ENCODE peak calls at places on chromosomes 13 and 19, in five cellular contexts. X is neural progenitor cell, Y is DND-41, T is MM.1S, Z is IMR-90. F is an unnamed sample.

GRCh38 chr13:105598551-105598950 is 936.9 kb downstream of the EFNB2 start:
- DNase-seq in Y (no peak), Z (peak), X (no peak), T (no peak), F (no peak)

GRCh38 chr19:2408247-2408646 is 19.1 kb downstream of the TIMM13 start:
- DNase-seq in X (no peak), Z (no peak), Y (no peak), T (no peak), F (no peak)

GRCh38 chr13:46530084-46530935 is 22.7 kb upstream of the LRCH1 start:
- DNase-seq in Z (peak), T (no peak), Y (no peak), X (no peak), F (peak)

GRCh38 chr19:40962460-40962961 is 28.6 kb upstream of the CYP2B6 start:
- DNase-seq in X (no peak), Y (no peak), T (no peak), Z (no peak), F (peak)

GRCh38 chr19:53422551-53422950 is 9.2 kb upstream of the ZNF761 start:
- DNase-seq in X (no peak), Y (no peak), T (no peak), Z (no peak), F (no peak)

GRCh38 chr13:44116562-44117315 is 237.0 kb downstream of the LACC1 start:
- DNase-seq in Y (peak), X (no peak), Z (peak), T (no peak), F (no peak)

GRCh38 chr13:76965759-76966421 is 17.6 kb downstream of the ACOD1 start:
- DNase-seq in Z (peak), T (no peak), X (no peak), Y (no peak), F (peak)

GRCh38 chr19:57280913-57281425 is 684 bp downstream of the ZNF460 start:
- DNase-seq in Z (no peak), T (peak), X (no peak), Y (peak), F (peak)

GRCh38 chr13:77492982-77493381 is 42.5 kb upstream of the SCEL start:
- DNase-seq in T (peak), Y (no peak), Z (no peak), X (no peak), F (peak)

GRCh38 chr13:95955719-95956118 is 97.5 kb downstream of the UGGT2 start:
- DNase-seq in Z (no peak), T (no peak), X (no peak), Y (no peak), F (no peak)

GRCh38 chr19:12606796-12607195 is 3.8 kb downstream of the ZNF490 start:
- DNase-seq in Y (no peak), X (no peak), Z (no peak), T (no peak), F (peak)

GRCh38 chr13:33207616-33207964 is 78.0 kb downstream of the STARD13 start:
- DNase-seq in Y (no peak), T (no peak), X (no peak), Z (peak), F (peak)

GRCh38 chr13:23842406-23842805 is 46.8 kb downstream of the MIPEP start:
- DNase-seq in T (no peak), Y (no peak), X (peak), Z (no peak), F (no peak)

GRCh38 chr13:95660981-95661581 is 15.9 kb upstream of the DNAJC3 start:
- DNase-seq in X (peak), T (peak), Z (peak), Y (peak), F (peak)

GRCh38 chr13:87872813-87873212 is 201.6 kb downstream of the SLITRK5 start:
- DNase-seq in X (no peak), Z (no peak), Y (no peak), T (no peak), F (no peak)

GRCh38 chr13:98225036-98225940 is 48.2 kb upstream of the RNF113B start:
- DNase-seq in T (no peak), Z (no peak), Y (no peak), X (no peak), F (no peak)

GRCh38 chr13:112240076-112240475 is 136.1 kb upstream of the SPACA7 start:
- DNase-seq in Y (no peak), Z (no peak), X (no peak), T (no peak), F (no peak)

GRCh38 chr19:6015841-6016545 is 38.1 kb upstream of the RANBP3 start:
- DNase-seq in X (no peak), T (no peak), Y (no peak), Z (no peak), F (no peak)

GRCh38 chr19:53394522-53394973 is 401 bp upstream of the ZNF765 start:
- DNase-seq in Z (peak), X (peak), Y (peak), T (no peak), F (peak)

GRCh38 chr13:40189885-40190655 is 476.4 kb downstream of the FOXO1 start:
- DNase-seq in Y (no peak), X (peak), T (no peak), Z (no peak), F (peak)

GRCh38 chr13:27619093-27619705 is 1.1 kb downstream of the LNX2 start:
- DNase-seq in T (no peak), X (no peak), Y (no peak), Z (peak), F (peak)

GRCh38 chr13:112881656-112882554 is 87.1 kb upstream of the MCF2L start:
- DNase-seq in Z (no peak), T (no peak), X (no peak), Y (no peak), F (no peak)

GRCh38 chr13:108957369-108958012 is 328.1 kb downstream of the MYO16 start:
- DNase-seq in Y (no peak), T (no peak), X (peak), Z (peak), F (peak)

GRCh38 chr13:69010789-69011188 is 1096.8 kb upstream of the ATXN8OS start:
- DNase-seq in X (no peak), Y (no peak), T (no peak), Z (no peak), F (no peak)

GRCh38 chr13:23488442-23488841 is 54.9 kb upstream of the SACS start:
- DNase-seq in Y (no peak), Z (peak), T (no peak), X (no peak), F (peak)

GRCh38 chr19:38727868-38728660 is 16.2 kb downstream of the CAPN12 start:
- DNase-seq in Z (no peak), X (no peak), Y (no peak), T (no peak), F (no peak)

GRCh38 chr13:84121456-84121855 is 239.2 kb upstream of the SLITRK1 start:
- DNase-seq in T (no peak), Y (no peak), Z (no peak), X (peak), F (no peak)

GRCh38 chr13:26964278-26965057 is 203.9 kb upstream of the GPR12 start:
- DNase-seq in Z (peak), Y (no peak), T (no peak), X (no peak), F (peak)

GRCh38 chr19:17512574-17512939 is 1.1 kb downstream of the PGLS start:
- DNase-seq in Z (no peak), T (no peak), X (no peak), Y (no peak), F (peak)

GRCh38 chr19:17506745-17507144 is 4.7 kb upstream of the PGLS start:
- DNase-seq in T (no peak), Y (no peak), Z (no peak), X (no peak), F (no peak)

GRCh38 chr19:17513801-17514200 is 2.4 kb downstream of the PGLS start:
- DNase-seq in Y (no peak), T (no peak), X (no peak), Z (no peak), F (peak)

GRCh38 chr19:17511724-17512573 is 500 bp downstream of the PGLS start:
- DNase-seq in X (peak), Z (peak), Y (peak), T (peak), F (peak)

DNA sequence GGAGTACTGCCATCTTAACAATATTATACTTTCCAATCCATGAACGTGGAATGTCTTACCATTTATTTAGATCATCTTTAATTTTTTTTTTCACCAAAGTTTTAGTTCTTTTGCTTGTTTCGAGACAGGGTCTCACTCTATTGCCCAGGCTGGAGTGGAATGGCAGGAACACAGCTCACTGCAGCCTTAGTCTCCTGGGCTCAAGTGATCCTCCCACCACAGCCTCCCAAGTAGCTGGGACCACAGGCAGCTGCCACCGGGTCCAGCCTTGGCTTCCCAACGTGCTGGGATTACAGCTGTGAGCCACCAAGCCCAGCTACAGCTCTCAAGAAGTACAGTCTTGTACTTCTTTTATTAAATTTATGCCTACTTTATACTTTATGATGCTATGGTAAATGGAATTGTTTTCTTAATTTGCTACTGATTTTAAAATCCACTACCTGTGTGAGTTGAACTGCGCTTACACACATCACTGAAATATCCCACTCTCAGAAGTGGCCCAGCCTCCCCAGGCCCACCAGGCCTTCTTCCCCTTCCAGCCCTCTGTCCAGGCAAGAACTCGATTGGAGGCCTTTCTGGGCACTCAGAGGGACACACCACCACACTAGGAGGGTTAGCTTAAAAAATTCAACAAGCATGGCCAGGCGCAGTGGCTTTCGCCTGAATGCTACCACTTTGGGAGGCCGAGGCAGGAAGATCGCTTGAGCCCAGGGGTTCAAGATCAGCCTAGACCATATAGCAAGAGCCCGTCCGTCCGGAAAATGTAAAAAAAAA is 1.0 kb upstream of the PGLS start:
- DNase-seq in X (no peak), Z (no peak), T (no peak), Y (peak), F (peak)
- H3K9ac ChIP-seq in X (no peak), Z (peak), T (peak), Y (peak), F (peak)

DNA sequence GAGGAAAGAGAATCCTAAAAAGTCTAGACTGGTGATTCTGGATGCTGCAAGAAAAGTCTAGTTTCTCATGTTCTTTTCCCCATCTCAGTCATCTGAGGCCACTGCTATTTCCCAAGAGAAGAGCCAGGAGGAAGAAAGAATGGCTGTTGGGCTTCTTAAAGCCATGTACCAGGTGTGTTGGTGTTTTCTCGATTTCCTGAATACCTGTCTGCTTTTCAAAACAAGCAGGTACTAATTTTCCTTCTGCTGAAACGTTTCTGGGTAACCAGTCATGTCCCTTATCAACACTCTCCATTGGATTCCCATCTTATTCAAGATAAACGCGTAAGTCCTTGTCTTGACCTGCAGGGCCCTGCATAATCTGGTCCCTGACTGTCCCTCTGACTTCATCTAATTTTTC is 1.1 kb downstream of the ZNF570 start:
- DNase-seq in X (no peak), Z (no peak), Y (no peak), T (no peak), F (peak)
- H3K9ac ChIP-seq in X (no peak), Z (no peak), Y (peak), T (no peak), F (peak)

DNA sequence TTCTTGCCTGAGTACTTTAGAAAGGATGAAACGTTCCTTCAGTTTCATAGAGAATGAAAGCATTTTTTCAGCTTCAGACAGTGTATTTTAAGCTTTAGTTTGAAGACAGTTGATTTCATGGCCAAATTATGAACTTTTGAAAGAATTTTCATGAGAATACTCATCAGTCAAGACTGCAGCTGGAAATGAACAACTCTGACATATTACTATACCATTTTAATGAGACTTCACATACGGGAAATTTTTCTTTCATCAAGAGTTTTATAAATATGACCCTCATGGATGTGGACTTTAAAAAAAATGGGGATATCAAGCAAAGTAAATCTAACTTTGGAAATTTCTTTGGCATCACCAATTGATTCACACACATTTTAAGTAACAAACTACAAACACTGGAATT is 6.4 kb downstream of the LATS2 start:
- DNase-seq in T (no peak), X (no peak), Z (no peak), Y (no peak), F (peak)
- H3K9ac ChIP-seq in T (no peak), X (no peak), Z (peak), Y (no peak), F (peak)

DNA sequence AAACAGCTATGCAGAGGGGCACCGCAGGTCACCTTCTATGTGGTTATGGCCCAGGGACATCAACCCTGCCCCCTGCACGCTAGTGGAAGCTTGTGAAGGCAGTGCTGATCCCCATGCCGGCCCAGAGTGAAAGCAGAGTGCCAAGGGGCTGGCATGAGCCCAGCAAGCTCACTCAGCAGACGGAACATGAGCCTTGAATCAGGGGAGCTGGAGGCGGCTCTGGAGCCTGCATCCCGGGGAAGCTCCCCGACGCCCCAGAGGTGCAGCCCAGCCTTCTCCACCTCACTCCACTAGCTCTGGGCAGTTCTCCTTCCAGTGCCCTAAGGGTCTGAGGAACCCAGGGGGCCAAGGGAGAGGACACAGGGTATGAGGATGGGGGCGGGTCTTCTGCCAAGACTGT is 19.0 kb upstream of the ISYNA1 start:
- DNase-seq in X (no peak), Z (no peak), T (no peak), Y (no peak), F (peak)
- H3K9ac ChIP-seq in X (no peak), Z (no peak), T (no peak), Y (no peak), F (no peak)

GRCh38 chr19:39842693-39843435 is 3.3 kb downstream of the FBL start:
- DNase-seq in Y (no peak), Z (no peak), X (no peak), T (no peak), F (no peak)

GRCh38 chr19:39845621-39846175 is 481 bp downstream of the FBL start:
- DNase-seq in Z (no peak), T (no peak), Y (no peak), X (peak), F (peak)

GRCh38 chr19:39846176-39846677 is at the start of gene FBL:
- DNase-seq in Y (peak), X (peak), Z (peak), T (peak), F (peak)

GRCh38 chr19:39845172-39845571 is 1.0 kb downstream of the FBL start:
- DNase-seq in X (no peak), T (no peak), Y (no peak), Z (no peak), F (peak)

GRCh38 chr19:39843919-39844793 is 2.0 kb downstream of the FBL start:
- DNase-seq in T (peak), Z (peak), X (peak), Y (peak), F (peak)
- H3K9ac ChIP-seq in T (peak), Z (peak), X (no peak), Y (peak), F (peak)